ENCODE peak calls at places on chromosomes 13 and 19, in eight cellular contexts. One of them, this sample, is unnamed.

GRCh38 chr19:41083516-41083915 is 4.7 kb upstream of the CYP2A13 start:
- DNase-seq in left colon: no peak
- DNase-seq in AG04450: no peak
- DNase-seq in caudate nucleus: no peak
- DNase-seq in non-pigmented ciliary epithelial cell: no peak
- DNase-seq in neuronal stem cell: no peak
- DNase-seq in AG10803: no peak
- DNase-seq in LoVo: peak
- DNase-seq in this sample: no peak

GRCh38 chr13:35732565-35732964 is 256.1 kb upstream of the MAB21L1 start:
- DNase-seq in LoVo: no peak
- DNase-seq in neuronal stem cell: no peak
- DNase-seq in non-pigmented ciliary epithelial cell: no peak
- DNase-seq in left colon: no peak
- DNase-seq in caudate nucleus: no peak
- DNase-seq in AG04450: no peak
- DNase-seq in AG10803: no peak
- DNase-seq in this sample: no peak

GRCh38 chr19:35204799-35205732 is 23.5 kb downstream of the FAM187B start:
- DNase-seq in left colon: peak
- DNase-seq in caudate nucleus: no peak
- DNase-seq in neuronal stem cell: no peak
- DNase-seq in non-pigmented ciliary epithelial cell: no peak
- DNase-seq in AG04450: no peak
- DNase-seq in AG10803: no peak
- DNase-seq in LoVo: no peak
- DNase-seq in this sample: no peak

GRCh38 chr19:44557933-44558332 is 28.5 kb upstream of the CEACAM20 start:
- DNase-seq in caudate nucleus: no peak
- DNase-seq in neuronal stem cell: no peak
- DNase-seq in AG10803: no peak
- DNase-seq in left colon: no peak
- DNase-seq in non-pigmented ciliary epithelial cell: no peak
- DNase-seq in AG04450: no peak
- DNase-seq in LoVo: no peak
- DNase-seq in this sample: no peak

GRCh38 chr13:31276386-31276785 is 76.6 kb downstream of the B3GLCT start:
- DNase-seq in non-pigmented ciliary epithelial cell: peak
- DNase-seq in LoVo: no peak
- DNase-seq in AG04450: no peak
- DNase-seq in AG10803: no peak
- DNase-seq in caudate nucleus: no peak
- DNase-seq in neuronal stem cell: no peak
- DNase-seq in left colon: no peak
- DNase-seq in this sample: no peak

GRCh38 chr19:33418461-33418860 is 45.0 kb downstream of the CEBPG start:
- DNase-seq in left colon: no peak
- DNase-seq in AG10803: no peak
- DNase-seq in AG04450: no peak
- DNase-seq in LoVo: no peak
- DNase-seq in neuronal stem cell: no peak
- DNase-seq in non-pigmented ciliary epithelial cell: no peak
- DNase-seq in caudate nucleus: no peak
- DNase-seq in this sample: no peak

GRCh38 chr13:35917252-35917941 is 213.8 kb downstream of the DCLK1 start:
- DNase-seq in AG10803: peak
- DNase-seq in caudate nucleus: no peak
- DNase-seq in LoVo: no peak
- DNase-seq in left colon: no peak
- DNase-seq in AG04450: no peak
- DNase-seq in neuronal stem cell: no peak
- DNase-seq in non-pigmented ciliary epithelial cell: no peak
- DNase-seq in this sample: no peak

GRCh38 chr13:37777676-37778075 is 91.9 kb downstream of the TRPC4 start:
- DNase-seq in LoVo: no peak
- DNase-seq in caudate nucleus: no peak
- DNase-seq in AG04450: no peak
- DNase-seq in left colon: no peak
- DNase-seq in neuronal stem cell: no peak
- DNase-seq in non-pigmented ciliary epithelial cell: no peak
- DNase-seq in AG10803: no peak
- DNase-seq in this sample: no peak

GRCh38 chr13:39913928-39914327 is 258.5 kb downstream of the COG6 start:
- DNase-seq in caudate nucleus: no peak
- DNase-seq in AG04450: no peak
- DNase-seq in neuronal stem cell: no peak
- DNase-seq in non-pigmented ciliary epithelial cell: no peak
- DNase-seq in LoVo: no peak
- DNase-seq in AG10803: peak
- DNase-seq in left colon: no peak
- DNase-seq in this sample: no peak

GRCh38 chr19:43782689-43783231 is 2.0 kb upstream of the KCNN4 start:
- DNase-seq in non-pigmented ciliary epithelial cell: no peak
- DNase-seq in AG04450: no peak
- DNase-seq in caudate nucleus: no peak
- DNase-seq in neuronal stem cell: no peak
- DNase-seq in AG10803: no peak
- DNase-seq in left colon: peak
- DNase-seq in LoVo: peak
- DNase-seq in this sample: no peak

GRCh38 chr19:6736917-6737283 is 480 bp downstream of the GPR108 start:
- DNase-seq in AG04450: no peak
- DNase-seq in AG10803: no peak
- DNase-seq in LoVo: peak
- DNase-seq in non-pigmented ciliary epithelial cell: no peak
- DNase-seq in left colon: no peak
- DNase-seq in neuronal stem cell: no peak
- DNase-seq in caudate nucleus: no peak
- DNase-seq in this sample: no peak

GRCh38 chr19:11261902-11262839 is at the start of gene DOCK6:
- DNase-seq in left colon: peak
- DNase-seq in neuronal stem cell: peak
- DNase-seq in non-pigmented ciliary epithelial cell: no peak
- DNase-seq in caudate nucleus: no peak
- DNase-seq in AG04450: no peak
- DNase-seq in LoVo: peak
- DNase-seq in AG10803: no peak
- DNase-seq in this sample: no peak

GRCh38 chr13:44307255-44307654 is 66.4 kb upstream of the SERP2 start:
- DNase-seq in non-pigmented ciliary epithelial cell: no peak
- DNase-seq in AG10803: no peak
- DNase-seq in neuronal stem cell: no peak
- DNase-seq in AG04450: no peak
- DNase-seq in left colon: no peak
- DNase-seq in caudate nucleus: no peak
- DNase-seq in LoVo: no peak
- DNase-seq in this sample: no peak

GRCh38 chr13:36275190-36276002 is 22.2 kb downstream of the CCDC169 start:
- DNase-seq in non-pigmented ciliary epithelial cell: peak
- DNase-seq in AG04450: peak
- DNase-seq in neuronal stem cell: peak
- DNase-seq in AG10803: peak
- DNase-seq in caudate nucleus: no peak
- DNase-seq in LoVo: peak
- DNase-seq in left colon: peak
- DNase-seq in this sample: no peak

GRCh38 chr13:98990701-98991100 is 12.8 kb upstream of the DOCK9 start:
- DNase-seq in neuronal stem cell: no peak
- DNase-seq in caudate nucleus: no peak
- DNase-seq in LoVo: no peak
- DNase-seq in AG10803: no peak
- DNase-seq in AG04450: no peak
- DNase-seq in left colon: no peak
- DNase-seq in non-pigmented ciliary epithelial cell: no peak
- DNase-seq in this sample: no peak

GRCh38 chr13:42048625-42049453 is at the start of gene DGKH:
- DNase-seq in AG04450: no peak
- DNase-seq in non-pigmented ciliary epithelial cell: no peak
- DNase-seq in caudate nucleus: no peak
- DNase-seq in LoVo: peak
- DNase-seq in AG10803: peak
- DNase-seq in left colon: peak
- DNase-seq in neuronal stem cell: peak
- DNase-seq in this sample: no peak

GRCh38 chr13:108834193-108834592 is 204.8 kb downstream of the MYO16 start:
- DNase-seq in LoVo: peak
- DNase-seq in AG04450: no peak
- DNase-seq in caudate nucleus: no peak
- DNase-seq in non-pigmented ciliary epithelial cell: no peak
- DNase-seq in neuronal stem cell: no peak
- DNase-seq in AG10803: no peak
- DNase-seq in left colon: no peak
- DNase-seq in this sample: no peak

GRCh38 chr13:27362064-27362751 is 62.2 kb upstream of the GTF3A start:
- DNase-seq in neuronal stem cell: peak
- DNase-seq in non-pigmented ciliary epithelial cell: no peak
- DNase-seq in left colon: peak
- DNase-seq in AG04450: peak
- DNase-seq in AG10803: peak
- DNase-seq in caudate nucleus: no peak
- DNase-seq in LoVo: peak
- DNase-seq in this sample: no peak

GRCh38 chr13:52141299-52141698 is 12.4 kb upstream of the NEK5 start:
- DNase-seq in caudate nucleus: no peak
- DNase-seq in AG04450: no peak
- DNase-seq in AG10803: no peak
- DNase-seq in LoVo: no peak
- DNase-seq in non-pigmented ciliary epithelial cell: no peak
- DNase-seq in neuronal stem cell: no peak
- DNase-seq in left colon: no peak
- DNase-seq in this sample: no peak

GRCh38 chr19:35714601-35715354 is 3.0 kb upstream of the KMT2B start:
- DNase-seq in LoVo: no peak
- DNase-seq in non-pigmented ciliary epithelial cell: no peak
- DNase-seq in AG10803: no peak
- DNase-seq in caudate nucleus: no peak
- DNase-seq in left colon: no peak
- DNase-seq in AG04450: no peak
- DNase-seq in neuronal stem cell: no peak
- DNase-seq in this sample: no peak

GRCh38 chr13:93915269-93915809 is 564.1 kb downstream of the DCT start:
- DNase-seq in AG04450: peak
- DNase-seq in AG10803: peak
- DNase-seq in left colon: no peak
- DNase-seq in non-pigmented ciliary epithelial cell: peak
- DNase-seq in LoVo: no peak
- DNase-seq in caudate nucleus: no peak
- DNase-seq in neuronal stem cell: no peak
- DNase-seq in this sample: no peak

GRCh38 chr19:32373614-32374295 is 28.3 kb downstream of the ZNF507 start:
- DNase-seq in neuronal stem cell: no peak
- DNase-seq in left colon: no peak
- DNase-seq in LoVo: peak
- DNase-seq in AG04450: peak
- DNase-seq in caudate nucleus: no peak
- DNase-seq in non-pigmented ciliary epithelial cell: peak
- DNase-seq in AG10803: peak
- DNase-seq in this sample: no peak

GRCh38 chr13:85140192-85140591 is 659.0 kb downstream of the SLITRK6 start:
- DNase-seq in AG04450: no peak
- DNase-seq in non-pigmented ciliary epithelial cell: no peak
- DNase-seq in LoVo: no peak
- DNase-seq in left colon: no peak
- DNase-seq in neuronal stem cell: no peak
- DNase-seq in caudate nucleus: no peak
- DNase-seq in AG10803: no peak
- DNase-seq in this sample: no peak

GRCh38 chr19:49064768-49065611 is at the start of gene NTF4:
- DNase-seq in left colon: peak
- DNase-seq in non-pigmented ciliary epithelial cell: no peak
- DNase-seq in caudate nucleus: no peak
- DNase-seq in AG04450: no peak
- DNase-seq in neuronal stem cell: peak
- DNase-seq in AG10803: no peak
- DNase-seq in LoVo: peak
- DNase-seq in this sample: no peak

This sample was measured in CMK.